ENCODE peak calls at places on chromosome 6, in seven cellular contexts. One of them, this sample, is unnamed.

GRCh38 chr6:43829470-43829869 is 59.5 kb downstream of the VEGFA start:
- DNase-seq in CD8-positive, alpha-beta T cell: no peak
- DNase-seq in AG10803: no peak
- DNase-seq in GM23338: no peak
- DNase-seq in osteoblast: no peak
- DNase-seq in heart left ventricle: no peak
- DNase-seq in BJ: no peak
- DNase-seq in this sample: no peak

GRCh38 chr6:110520992-110521543 is 44.7 kb upstream of the SLC22A16 start:
- DNase-seq in CD8-positive, alpha-beta T cell: no peak
- DNase-seq in AG10803: no peak
- DNase-seq in GM23338: no peak
- DNase-seq in osteoblast: no peak
- DNase-seq in heart left ventricle: no peak
- DNase-seq in BJ: no peak
- DNase-seq in this sample: no peak

GRCh38 chr6:119346450-119346849 is 3.1 kb downstream of the MAN1A1 start:
- DNase-seq in CD8-positive, alpha-beta T cell: no peak
- DNase-seq in AG10803: no peak
- DNase-seq in GM23338: no peak
- DNase-seq in osteoblast: no peak
- DNase-seq in heart left ventricle: no peak
- DNase-seq in BJ: no peak
- DNase-seq in this sample: no peak

GRCh38 chr6:170023620-170024521 is 267.0 kb downstream of the DLL1 start:
- DNase-seq in CD8-positive, alpha-beta T cell: no peak
- DNase-seq in AG10803: no peak
- DNase-seq in GM23338: no peak
- DNase-seq in osteoblast: peak
- DNase-seq in heart left ventricle: no peak
- DNase-seq in BJ: no peak
- DNase-seq in this sample: no peak

GRCh38 chr6:89984926-89985743 is 90.9 kb downstream of the GJA10 start:
- DNase-seq in CD8-positive, alpha-beta T cell: no peak
- DNase-seq in AG10803: peak
- DNase-seq in GM23338: no peak
- DNase-seq in osteoblast: peak
- DNase-seq in heart left ventricle: peak
- DNase-seq in BJ: peak
- DNase-seq in this sample: peak

GRCh38 chr6:125986956-125987617 is 747 bp downstream of the TRMT11 start:
- DNase-seq in CD8-positive, alpha-beta T cell: no peak
- DNase-seq in AG10803: peak
- DNase-seq in GM23338: peak
- DNase-seq in osteoblast: peak
- DNase-seq in heart left ventricle: no peak
- DNase-seq in BJ: no peak
- DNase-seq in this sample: no peak

GRCh38 chr6:66808771-66809170 is 1101.7 kb upstream of the EYS start:
- DNase-seq in CD8-positive, alpha-beta T cell: no peak
- DNase-seq in AG10803: no peak
- DNase-seq in GM23338: no peak
- DNase-seq in osteoblast: no peak
- DNase-seq in heart left ventricle: no peak
- DNase-seq in BJ: no peak
- DNase-seq in this sample: no peak

GRCh38 chr6:13649393-13649792 is 34.3 kb downstream of the NOL7 start:
- DNase-seq in CD8-positive, alpha-beta T cell: no peak
- DNase-seq in AG10803: no peak
- DNase-seq in GM23338: no peak
- DNase-seq in osteoblast: no peak
- DNase-seq in heart left ventricle: no peak
- DNase-seq in BJ: no peak
- DNase-seq in this sample: no peak

GRCh38 chr6:21664263-21665081 is 70.9 kb downstream of the SOX4 start:
- DNase-seq in CD8-positive, alpha-beta T cell: no peak
- DNase-seq in AG10803: no peak
- DNase-seq in GM23338: peak
- DNase-seq in osteoblast: no peak
- DNase-seq in heart left ventricle: peak
- DNase-seq in BJ: no peak
- DNase-seq in this sample: no peak

GRCh38 chr6:28295326-28295725 is 14.0 kb downstream of the PGBD1 start:
- DNase-seq in CD8-positive, alpha-beta T cell: no peak
- DNase-seq in AG10803: no peak
- DNase-seq in GM23338: no peak
- DNase-seq in osteoblast: no peak
- DNase-seq in heart left ventricle: no peak
- DNase-seq in BJ: no peak
- DNase-seq in this sample: no peak

GRCh38 chr6:79170431-79170830 is 64.1 kb downstream of the HMGN3 start:
- DNase-seq in CD8-positive, alpha-beta T cell: no peak
- DNase-seq in AG10803: no peak
- DNase-seq in GM23338: no peak
- DNase-seq in osteoblast: no peak
- DNase-seq in heart left ventricle: no peak
- DNase-seq in BJ: no peak
- DNase-seq in this sample: peak

GRCh38 chr6:12870033-12870432 is 153.5 kb downstream of the PHACTR1 start:
- DNase-seq in CD8-positive, alpha-beta T cell: no peak
- DNase-seq in AG10803: no peak
- DNase-seq in GM23338: no peak
- DNase-seq in osteoblast: no peak
- DNase-seq in heart left ventricle: no peak
- DNase-seq in BJ: no peak
- DNase-seq in this sample: no peak

GRCh38 chr6:5712349-5713215 is 294.1 kb downstream of the NRN1 start:
- DNase-seq in CD8-positive, alpha-beta T cell: no peak
- DNase-seq in AG10803: no peak
- DNase-seq in GM23338: peak
- DNase-seq in osteoblast: no peak
- DNase-seq in heart left ventricle: no peak
- DNase-seq in BJ: no peak
- DNase-seq in this sample: no peak

GRCh38 chr6:167797079-167797870 is 29.4 kb upstream of the AFDN start:
- DNase-seq in CD8-positive, alpha-beta T cell: no peak
- DNase-seq in AG10803: no peak
- DNase-seq in GM23338: peak
- DNase-seq in osteoblast: no peak
- DNase-seq in heart left ventricle: no peak
- DNase-seq in BJ: no peak
- DNase-seq in this sample: no peak

GRCh38 chr6:159633196-159633595 is 59.8 kb downstream of the SOD2 start:
- DNase-seq in CD8-positive, alpha-beta T cell: no peak
- DNase-seq in AG10803: no peak
- DNase-seq in GM23338: peak
- DNase-seq in osteoblast: no peak
- DNase-seq in heart left ventricle: no peak
- DNase-seq in BJ: no peak
- DNase-seq in this sample: no peak

GRCh38 chr6:38836585-38836984 is 121.5 kb downstream of the DNAH8 start:
- DNase-seq in CD8-positive, alpha-beta T cell: no peak
- DNase-seq in AG10803: no peak
- DNase-seq in GM23338: peak
- DNase-seq in osteoblast: no peak
- DNase-seq in heart left ventricle: no peak
- DNase-seq in BJ: no peak
- DNase-seq in this sample: no peak

GRCh38 chr6:164148789-164149188 is 734.3 kb downstream of the QKI start:
- DNase-seq in CD8-positive, alpha-beta T cell: no peak
- DNase-seq in AG10803: no peak
- DNase-seq in GM23338: no peak
- DNase-seq in osteoblast: no peak
- DNase-seq in heart left ventricle: no peak
- DNase-seq in BJ: no peak
- DNase-seq in this sample: no peak

GRCh38 chr6:24274441-24275083 is 83.3 kb downstream of the DCDC2 start:
- DNase-seq in CD8-positive, alpha-beta T cell: no peak
- DNase-seq in AG10803: peak
- DNase-seq in GM23338: peak
- DNase-seq in osteoblast: no peak
- DNase-seq in heart left ventricle: no peak
- DNase-seq in BJ: no peak
- DNase-seq in this sample: no peak

GRCh38 chr6:109351231-109352132 is 30.8 kb downstream of the CD164 start:
- DNase-seq in CD8-positive, alpha-beta T cell: no peak
- DNase-seq in AG10803: peak
- DNase-seq in GM23338: no peak
- DNase-seq in osteoblast: no peak
- DNase-seq in heart left ventricle: no peak
- DNase-seq in BJ: no peak
- DNase-seq in this sample: no peak

GRCh38 chr6:6699741-6700367 is 111.3 kb downstream of the LY86 start:
- DNase-seq in CD8-positive, alpha-beta T cell: no peak
- DNase-seq in AG10803: peak
- DNase-seq in GM23338: peak
- DNase-seq in osteoblast: peak
- DNase-seq in heart left ventricle: peak
- DNase-seq in BJ: peak
- DNase-seq in this sample: peak

DNA sequence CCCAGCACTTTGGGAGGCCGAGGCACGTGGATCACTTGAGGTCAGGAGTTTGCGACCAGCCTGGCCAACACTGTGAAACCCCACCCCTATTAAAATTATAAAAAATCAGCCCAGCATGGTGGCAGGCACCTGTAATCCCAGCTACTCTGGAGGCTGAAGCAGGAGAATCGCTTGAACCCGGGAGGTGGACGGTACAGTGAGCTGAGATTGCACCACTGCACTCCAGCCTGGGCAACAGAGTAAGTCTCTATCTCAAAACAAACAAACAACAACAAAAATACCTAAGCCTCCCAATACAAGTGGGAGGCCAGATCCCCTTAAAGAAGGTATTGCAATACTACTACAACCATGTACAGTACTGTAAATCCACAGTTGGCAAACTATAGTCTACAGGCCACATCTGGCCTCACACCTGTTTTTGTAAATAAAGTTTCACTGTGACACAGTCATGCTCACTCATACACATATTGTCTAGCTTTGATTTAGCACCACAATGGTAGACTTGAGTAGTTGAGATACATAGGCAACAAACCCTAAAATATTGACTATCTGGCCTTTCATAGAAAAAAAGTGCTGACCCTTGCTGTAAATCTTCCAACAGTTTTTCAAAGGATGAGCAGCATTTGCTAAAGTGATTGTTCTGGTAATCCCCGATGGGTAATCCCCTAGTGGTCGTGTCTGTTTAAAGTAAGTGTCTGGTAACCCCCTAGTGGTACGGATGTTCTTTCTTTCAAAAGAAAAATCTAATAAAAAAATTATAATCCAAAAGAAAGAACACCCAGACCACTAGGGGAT is 202.0 kb downstream of the RNGTT start:
- DNase-seq in CD8-positive, alpha-beta T cell: no peak
- DNase-seq in AG10803: no peak
- DNase-seq in GM23338: peak
- DNase-seq in osteoblast: no peak
- DNase-seq in heart left ventricle: no peak
- DNase-seq in BJ: no peak
- DNase-seq in this sample: no peak
- TF ChIP-seq CTCF in CD8-positive, alpha-beta T cell: no peak
- TF ChIP-seq CTCF in AG10803: no peak
- TF ChIP-seq CTCF in GM23338: peak
- TF ChIP-seq CTCF in osteoblast: no peak
- TF ChIP-seq CTCF in heart left ventricle: no peak
- TF ChIP-seq CTCF in BJ: no peak
- TF ChIP-seq CTCF in this sample: no peak

GRCh38 chr6:100457251-100457990 is 7.3 kb downstream of the SIM1 start:
- DNase-seq in CD8-positive, alpha-beta T cell: no peak
- DNase-seq in AG10803: no peak
- DNase-seq in GM23338: peak
- DNase-seq in osteoblast: peak
- DNase-seq in heart left ventricle: no peak
- DNase-seq in BJ: no peak
- DNase-seq in this sample: no peak
- H3K4me3 ChIP-seq in CD8-positive, alpha-beta T cell: no peak
- H3K4me3 ChIP-seq in AG10803: peak
- H3K4me3 ChIP-seq in GM23338: peak
- H3K4me3 ChIP-seq in osteoblast: no peak
- H3K4me3 ChIP-seq in heart left ventricle: no peak
- H3K4me3 ChIP-seq in BJ: peak
- H3K4me3 ChIP-seq in this sample: no peak

GRCh38 chr6:100726741-100727140 is 154.4 kb downstream of the ASCC3 start:
- DNase-seq in CD8-positive, alpha-beta T cell: no peak
- DNase-seq in AG10803: peak
- DNase-seq in GM23338: no peak
- DNase-seq in osteoblast: no peak
- DNase-seq in heart left ventricle: no peak
- DNase-seq in BJ: peak
- DNase-seq in this sample: peak

GRCh38 chr6:100719883-100720682 is 161.0 kb downstream of the ASCC3 start:
- DNase-seq in CD8-positive, alpha-beta T cell: no peak
- DNase-seq in AG10803: peak
- DNase-seq in GM23338: peak
- DNase-seq in osteoblast: no peak
- DNase-seq in heart left ventricle: no peak
- DNase-seq in BJ: no peak
- DNase-seq in this sample: no peak

GRCh38 chr6:100721256-100721655 is 159.9 kb downstream of the ASCC3 start:
- DNase-seq in CD8-positive, alpha-beta T cell: no peak
- DNase-seq in AG10803: no peak
- DNase-seq in GM23338: no peak
- DNase-seq in osteoblast: no peak
- DNase-seq in heart left ventricle: no peak
- DNase-seq in BJ: no peak
- DNase-seq in this sample: no peak

GRCh38 chr6:100724696-100725095 is 156.4 kb downstream of the ASCC3 start:
- DNase-seq in CD8-positive, alpha-beta T cell: no peak
- DNase-seq in AG10803: no peak
- DNase-seq in GM23338: no peak
- DNase-seq in osteoblast: no peak
- DNase-seq in heart left ventricle: no peak
- DNase-seq in BJ: no peak
- DNase-seq in this sample: no peak

GRCh38 chr6:100724222-100724621 is 156.9 kb downstream of the ASCC3 start:
- DNase-seq in CD8-positive, alpha-beta T cell: no peak
- DNase-seq in AG10803: no peak
- DNase-seq in GM23338: no peak
- DNase-seq in osteoblast: no peak
- DNase-seq in heart left ventricle: no peak
- DNase-seq in BJ: no peak
- DNase-seq in this sample: no peak
- TF ChIP-seq CTCF in CD8-positive, alpha-beta T cell: no peak
- TF ChIP-seq CTCF in AG10803: no peak
- TF ChIP-seq CTCF in GM23338: no peak
- TF ChIP-seq CTCF in osteoblast: no peak
- TF ChIP-seq CTCF in heart left ventricle: no peak
- TF ChIP-seq CTCF in BJ: no peak
- TF ChIP-seq CTCF in this sample: no peak

DNA sequence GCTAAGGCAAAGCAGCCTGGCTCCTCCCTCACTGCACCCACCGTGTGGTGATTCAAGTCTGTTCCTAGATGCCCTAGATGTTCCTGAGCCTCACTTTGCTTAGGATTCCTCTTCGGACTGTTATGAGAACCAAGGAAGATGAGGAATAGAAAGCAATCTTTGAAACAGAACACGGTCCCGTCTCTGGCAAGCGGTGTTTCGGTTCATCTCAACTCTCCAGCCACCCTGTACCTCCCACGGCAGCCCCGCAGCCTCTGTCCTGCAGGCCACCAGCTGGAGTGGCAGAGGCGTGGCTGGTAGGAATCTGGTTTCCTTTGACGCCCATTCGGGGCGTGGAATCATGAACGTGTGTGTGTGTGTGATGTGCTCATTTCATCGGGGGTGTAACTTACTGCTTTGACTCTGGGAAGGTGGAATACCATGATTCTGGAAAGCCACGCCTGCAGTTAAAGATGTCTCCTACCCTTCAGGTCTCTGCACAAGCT is 21.3 kb downstream of the PDE10A start:
- DNase-seq in CD8-positive, alpha-beta T cell: no peak
- DNase-seq in AG10803: no peak
- DNase-seq in GM23338: no peak
- DNase-seq in osteoblast: no peak
- DNase-seq in heart left ventricle: no peak
- DNase-seq in BJ: no peak
- DNase-seq in this sample: no peak
- H3K4me3 ChIP-seq in CD8-positive, alpha-beta T cell: no peak
- H3K4me3 ChIP-seq in AG10803: no peak
- H3K4me3 ChIP-seq in GM23338: no peak
- H3K4me3 ChIP-seq in osteoblast: no peak
- H3K4me3 ChIP-seq in heart left ventricle: no peak
- H3K4me3 ChIP-seq in BJ: no peak
- H3K4me3 ChIP-seq in this sample: no peak

This sample was measured in astrocyte of the cerebellum.